ENCODE peak calls at places on chromosomes 5 and 9, in ten cellular contexts. One of them, this sample, is unnamed.

GRCh38 chr5:159826351-159827222 is 89.7 kb upstream of the ADRA1B start:
- DNase-seq in left cardiac atrium: no peak
- DNase-seq in GM10248: peak; percentile 22
- DNase-seq in WTC11: no peak
- DNase-seq in activated CD4-positive, alpha-beta memory T cell treated with anti-CD3 and anti-CD28 coated beads, Interleukin-2, amount 10 ng/mL, durations not matched to agents 7 days and 5 days: peak; percentile 36
- DNase-seq in lower leg skin: no peak
- DNase-seq in HTR-8/SVneo: peak; percentile 45
- DNase-seq in CD8-positive, alpha-beta T cell: no peak
- DNase-seq in MCF 10A: peak; percentile 98
- DNase-seq in cardiac septum: no peak
- DNase-seq in this sample: no peak

GRCh38 chr5:61582421-61582820 is 250.4 kb downstream of the ZSWIM6 start:
- DNase-seq in cardiac septum: no peak
- DNase-seq in GM10248: no peak
- DNase-seq in activated CD4-positive, alpha-beta memory T cell treated with anti-CD3 and anti-CD28 coated beads, Interleukin-2, amount 10 ng/mL, durations not matched to agents 7 days and 5 days: no peak
- DNase-seq in lower leg skin: no peak
- DNase-seq in MCF 10A: no peak
- DNase-seq in WTC11: no peak
- DNase-seq in left cardiac atrium: no peak
- DNase-seq in HTR-8/SVneo: no peak
- DNase-seq in CD8-positive, alpha-beta T cell: no peak
- DNase-seq in this sample: no peak

GRCh38 chr9:136345281-136346156 is 18.0 kb downstream of the DNLZ start:
- DNase-seq in activated CD4-positive, alpha-beta memory T cell treated with anti-CD3 and anti-CD28 coated beads, Interleukin-2, amount 10 ng/mL, durations not matched to agents 7 days and 5 days: no peak
- DNase-seq in lower leg skin: no peak
- DNase-seq in GM10248: no peak
- DNase-seq in MCF 10A: peak; percentile 53
- DNase-seq in WTC11: peak; percentile 79
- DNase-seq in left cardiac atrium: peak; percentile 86
- DNase-seq in CD8-positive, alpha-beta T cell: no peak
- DNase-seq in HTR-8/SVneo: no peak
- DNase-seq in cardiac septum: peak; percentile 88
- DNase-seq in this sample: peak; percentile 91

GRCh38 chr9:72292874-72293607 is 72.0 kb downstream of the ZFAND5 start:
- DNase-seq in left cardiac atrium: no peak
- DNase-seq in cardiac septum: no peak
- DNase-seq in GM10248: no peak
- DNase-seq in HTR-8/SVneo: peak; percentile 22
- DNase-seq in MCF 10A: peak; percentile 89
- DNase-seq in WTC11: no peak
- DNase-seq in lower leg skin: peak; percentile 37
- DNase-seq in activated CD4-positive, alpha-beta memory T cell treated with anti-CD3 and anti-CD28 coated beads, Interleukin-2, amount 10 ng/mL, durations not matched to agents 7 days and 5 days: no peak
- DNase-seq in CD8-positive, alpha-beta T cell: no peak
- DNase-seq in this sample: no peak

GRCh38 chr9:19800884-19801283 is 12.0 kb upstream of the SLC24A2 start:
- DNase-seq in left cardiac atrium: no peak
- DNase-seq in MCF 10A: no peak
- DNase-seq in cardiac septum: no peak
- DNase-seq in lower leg skin: no peak
- DNase-seq in WTC11: no peak
- DNase-seq in activated CD4-positive, alpha-beta memory T cell treated with anti-CD3 and anti-CD28 coated beads, Interleukin-2, amount 10 ng/mL, durations not matched to agents 7 days and 5 days: no peak
- DNase-seq in CD8-positive, alpha-beta T cell: no peak
- DNase-seq in HTR-8/SVneo: no peak
- DNase-seq in GM10248: no peak
- DNase-seq in this sample: no peak

GRCh38 chr9:12464910-12465512 is 228.2 kb upstream of the TYRP1 start:
- DNase-seq in WTC11: no peak
- DNase-seq in cardiac septum: no peak
- DNase-seq in lower leg skin: no peak
- DNase-seq in MCF 10A: peak; percentile 38
- DNase-seq in activated CD4-positive, alpha-beta memory T cell treated with anti-CD3 and anti-CD28 coated beads, Interleukin-2, amount 10 ng/mL, durations not matched to agents 7 days and 5 days: no peak
- DNase-seq in CD8-positive, alpha-beta T cell: no peak
- DNase-seq in left cardiac atrium: no peak
- DNase-seq in GM10248: peak; percentile 3
- DNase-seq in HTR-8/SVneo: no peak
- DNase-seq in this sample: no peak

GRCh38 chr9:134637241-134637640 is 4.4 kb upstream of the COL5A1 start:
- DNase-seq in MCF 10A: no peak
- DNase-seq in CD8-positive, alpha-beta T cell: no peak
- DNase-seq in left cardiac atrium: peak; percentile 3
- DNase-seq in lower leg skin: no peak
- DNase-seq in GM10248: no peak
- DNase-seq in cardiac septum: no peak
- DNase-seq in activated CD4-positive, alpha-beta memory T cell treated with anti-CD3 and anti-CD28 coated beads, Interleukin-2, amount 10 ng/mL, durations not matched to agents 7 days and 5 days: no peak
- DNase-seq in WTC11: no peak
- DNase-seq in HTR-8/SVneo: no peak
- DNase-seq in this sample: no peak

GRCh38 chr5:92561362-92562006 is 1019.5 kb downstream of the NR2F1-AS1 start:
- DNase-seq in lower leg skin: no peak
- DNase-seq in MCF 10A: no peak
- DNase-seq in cardiac septum: no peak
- DNase-seq in WTC11: no peak
- DNase-seq in left cardiac atrium: no peak
- DNase-seq in CD8-positive, alpha-beta T cell: no peak
- DNase-seq in GM10248: no peak
- DNase-seq in HTR-8/SVneo: no peak
- DNase-seq in activated CD4-positive, alpha-beta memory T cell treated with anti-CD3 and anti-CD28 coated beads, Interleukin-2, amount 10 ng/mL, durations not matched to agents 7 days and 5 days: no peak
- DNase-seq in this sample: no peak

GRCh38 chr9:134377976-134378375 is 51.7 kb downstream of the RXRA start:
- DNase-seq in GM10248: no peak
- DNase-seq in left cardiac atrium: peak; percentile 72
- DNase-seq in HTR-8/SVneo: no peak
- DNase-seq in MCF 10A: peak; percentile 81
- DNase-seq in cardiac septum: no peak
- DNase-seq in WTC11: no peak
- DNase-seq in activated CD4-positive, alpha-beta memory T cell treated with anti-CD3 and anti-CD28 coated beads, Interleukin-2, amount 10 ng/mL, durations not matched to agents 7 days and 5 days: no peak
- DNase-seq in lower leg skin: peak; percentile 73
- DNase-seq in CD8-positive, alpha-beta T cell: no peak
- DNase-seq in this sample: no peak

GRCh38 chr9:92561374-92562329 is 25.9 kb upstream of the ECM2 start:
- DNase-seq in HTR-8/SVneo: no peak
- DNase-seq in left cardiac atrium: no peak
- DNase-seq in MCF 10A: no peak
- DNase-seq in activated CD4-positive, alpha-beta memory T cell treated with anti-CD3 and anti-CD28 coated beads, Interleukin-2, amount 10 ng/mL, durations not matched to agents 7 days and 5 days: no peak
- DNase-seq in CD8-positive, alpha-beta T cell: no peak
- DNase-seq in WTC11: no peak
- DNase-seq in lower leg skin: no peak
- DNase-seq in GM10248: no peak
- DNase-seq in cardiac septum: no peak
- DNase-seq in this sample: no peak

GRCh38 chr5:72366324-72366976 is 46.3 kb downstream of the PTCD2 start:
- DNase-seq in GM10248: peak; percentile 49
- DNase-seq in WTC11: peak; percentile 36
- DNase-seq in lower leg skin: peak; percentile 80
- DNase-seq in activated CD4-positive, alpha-beta memory T cell treated with anti-CD3 and anti-CD28 coated beads, Interleukin-2, amount 10 ng/mL, durations not matched to agents 7 days and 5 days: peak; percentile 37
- DNase-seq in HTR-8/SVneo: peak; percentile 57
- DNase-seq in cardiac septum: peak; percentile 76
- DNase-seq in MCF 10A: peak; percentile 80
- DNase-seq in CD8-positive, alpha-beta T cell: peak; percentile 1
- DNase-seq in left cardiac atrium: peak; percentile 71
- DNase-seq in this sample: peak; percentile 79

GRCh38 chr5:37005252-37005651 is 128.7 kb downstream of the NIPBL start:
- DNase-seq in MCF 10A: no peak
- DNase-seq in activated CD4-positive, alpha-beta memory T cell treated with anti-CD3 and anti-CD28 coated beads, Interleukin-2, amount 10 ng/mL, durations not matched to agents 7 days and 5 days: no peak
- DNase-seq in GM10248: no peak
- DNase-seq in left cardiac atrium: no peak
- DNase-seq in CD8-positive, alpha-beta T cell: no peak
- DNase-seq in HTR-8/SVneo: no peak
- DNase-seq in lower leg skin: no peak
- DNase-seq in cardiac septum: no peak
- DNase-seq in WTC11: no peak
- DNase-seq in this sample: no peak

GRCh38 chr5:79464695-79465332 is 49.1 kb downstream of the HOMER1 start:
- DNase-seq in HTR-8/SVneo: peak; percentile 46
- DNase-seq in WTC11: no peak
- DNase-seq in left cardiac atrium: no peak
- DNase-seq in lower leg skin: no peak
- DNase-seq in MCF 10A: peak; percentile 31
- DNase-seq in cardiac septum: no peak
- DNase-seq in activated CD4-positive, alpha-beta memory T cell treated with anti-CD3 and anti-CD28 coated beads, Interleukin-2, amount 10 ng/mL, durations not matched to agents 7 days and 5 days: no peak
- DNase-seq in CD8-positive, alpha-beta T cell: no peak
- DNase-seq in GM10248: peak; percentile 45
- DNase-seq in this sample: no peak

GRCh38 chr5:124678478-124678877 is 68.0 kb downstream of the ZNF608 start:
- DNase-seq in lower leg skin: no peak
- DNase-seq in left cardiac atrium: no peak
- DNase-seq in GM10248: no peak
- DNase-seq in MCF 10A: no peak
- DNase-seq in HTR-8/SVneo: no peak
- DNase-seq in activated CD4-positive, alpha-beta memory T cell treated with anti-CD3 and anti-CD28 coated beads, Interleukin-2, amount 10 ng/mL, durations not matched to agents 7 days and 5 days: no peak
- DNase-seq in CD8-positive, alpha-beta T cell: no peak
- DNase-seq in cardiac septum: peak; percentile 77
- DNase-seq in WTC11: no peak
- DNase-seq in this sample: no peak

GRCh38 chr5:79399046-79399445 is 114.9 kb downstream of the HOMER1 start:
- DNase-seq in lower leg skin: no peak
- DNase-seq in CD8-positive, alpha-beta T cell: no peak
- DNase-seq in MCF 10A: peak; percentile 43
- DNase-seq in WTC11: no peak
- DNase-seq in left cardiac atrium: no peak
- DNase-seq in cardiac septum: no peak
- DNase-seq in HTR-8/SVneo: no peak
- DNase-seq in activated CD4-positive, alpha-beta memory T cell treated with anti-CD3 and anti-CD28 coated beads, Interleukin-2, amount 10 ng/mL, durations not matched to agents 7 days and 5 days: no peak
- DNase-seq in GM10248: no peak
- DNase-seq in this sample: no peak

GRCh38 chr5:13325765-13326164 is 618.7 kb downstream of the DNAH5 start:
- DNase-seq in left cardiac atrium: no peak
- DNase-seq in activated CD4-positive, alpha-beta memory T cell treated with anti-CD3 and anti-CD28 coated beads, Interleukin-2, amount 10 ng/mL, durations not matched to agents 7 days and 5 days: no peak
- DNase-seq in MCF 10A: no peak
- DNase-seq in WTC11: no peak
- DNase-seq in HTR-8/SVneo: no peak
- DNase-seq in lower leg skin: no peak
- DNase-seq in CD8-positive, alpha-beta T cell: no peak
- DNase-seq in cardiac septum: no peak
- DNase-seq in GM10248: no peak
- DNase-seq in this sample: no peak

GRCh38 chr5:63553069-63553468 is 409.2 kb downstream of the HTR1A start:
- DNase-seq in GM10248: no peak
- DNase-seq in cardiac septum: no peak
- DNase-seq in MCF 10A: no peak
- DNase-seq in HTR-8/SVneo: no peak
- DNase-seq in activated CD4-positive, alpha-beta memory T cell treated with anti-CD3 and anti-CD28 coated beads, Interleukin-2, amount 10 ng/mL, durations not matched to agents 7 days and 5 days: no peak
- DNase-seq in CD8-positive, alpha-beta T cell: no peak
- DNase-seq in left cardiac atrium: no peak
- DNase-seq in lower leg skin: no peak
- DNase-seq in WTC11: no peak
- DNase-seq in this sample: no peak

GRCh38 chr9:130824616-130825015 is 10.4 kb upstream of the ABL1 start:
- DNase-seq in HTR-8/SVneo: no peak
- DNase-seq in CD8-positive, alpha-beta T cell: no peak
- DNase-seq in left cardiac atrium: no peak
- DNase-seq in MCF 10A: no peak
- DNase-seq in cardiac septum: no peak
- DNase-seq in GM10248: no peak
- DNase-seq in lower leg skin: no peak
- DNase-seq in WTC11: no peak
- DNase-seq in activated CD4-positive, alpha-beta memory T cell treated with anti-CD3 and anti-CD28 coated beads, Interleukin-2, amount 10 ng/mL, durations not matched to agents 7 days and 5 days: no peak
- DNase-seq in this sample: no peak

GRCh38 chr5:179504191-179504590 is 46.2 kb upstream of the RUFY1 start:
- DNase-seq in lower leg skin: no peak
- DNase-seq in HTR-8/SVneo: no peak
- DNase-seq in left cardiac atrium: no peak
- DNase-seq in GM10248: no peak
- DNase-seq in activated CD4-positive, alpha-beta memory T cell treated with anti-CD3 and anti-CD28 coated beads, Interleukin-2, amount 10 ng/mL, durations not matched to agents 7 days and 5 days: no peak
- DNase-seq in CD8-positive, alpha-beta T cell: no peak
- DNase-seq in MCF 10A: no peak
- DNase-seq in cardiac septum: no peak
- DNase-seq in WTC11: no peak
- DNase-seq in this sample: no peak

This sample was measured in endodermal cell.